ENCODE peak calls at places on chromosomes 6 and 20, in nine cellular contexts. One of them, this sample, is unnamed.

GRCh38 chr6:87045521-87046075 is 49.3 kb downstream of the CGA start:
- DNase-seq in stimulated activated CD4-positive, alpha-beta T cell treated with anti-CD3 and anti-CD28 coated beads, Interleukin-15, amount 100 ng/mL, for 48 hours: no peak
- DNase-seq in ecto neural progenitor cell: no peak
- DNase-seq in AG09309: no peak
- DNase-seq in aorta: no peak
- DNase-seq in fibroblast of the conjunctiva: no peak
- DNase-seq in omental fat pad: no peak
- DNase-seq in adrenal gland: no peak
- DNase-seq in dermis blood vessel endothelial cell: no peak
- DNase-seq in this sample: no peak

GRCh38 chr6:89313006-89313405 is 2.1 kb downstream of the GABRR2 start:
- DNase-seq in fibroblast of the conjunctiva: peak; percentile 54
- DNase-seq in adrenal gland: peak; percentile 65
- DNase-seq in aorta: no peak
- DNase-seq in stimulated activated CD4-positive, alpha-beta T cell treated with anti-CD3 and anti-CD28 coated beads, Interleukin-15, amount 100 ng/mL, for 48 hours: no peak
- DNase-seq in AG09309: peak; percentile 75
- DNase-seq in omental fat pad: no peak
- DNase-seq in dermis blood vessel endothelial cell: peak; percentile 61
- DNase-seq in ecto neural progenitor cell: no peak
- DNase-seq in this sample: no peak

GRCh38 chr6:157925771-157926170 is 55.9 kb upstream of the SYNJ2 start:
- DNase-seq in dermis blood vessel endothelial cell: no peak
- DNase-seq in ecto neural progenitor cell: no peak
- DNase-seq in AG09309: no peak
- DNase-seq in fibroblast of the conjunctiva: no peak
- DNase-seq in aorta: no peak
- DNase-seq in omental fat pad: no peak
- DNase-seq in adrenal gland: no peak
- DNase-seq in stimulated activated CD4-positive, alpha-beta T cell treated with anti-CD3 and anti-CD28 coated beads, Interleukin-15, amount 100 ng/mL, for 48 hours: no peak
- DNase-seq in this sample: no peak

GRCh38 chr6:45721665-45722064 is 294.0 kb downstream of the CLIC5 start:
- DNase-seq in aorta: no peak
- DNase-seq in ecto neural progenitor cell: no peak
- DNase-seq in omental fat pad: no peak
- DNase-seq in AG09309: no peak
- DNase-seq in dermis blood vessel endothelial cell: no peak
- DNase-seq in adrenal gland: no peak
- DNase-seq in fibroblast of the conjunctiva: no peak
- DNase-seq in stimulated activated CD4-positive, alpha-beta T cell treated with anti-CD3 and anti-CD28 coated beads, Interleukin-15, amount 100 ng/mL, for 48 hours: no peak
- DNase-seq in this sample: no peak

GRCh38 chr20:20237093-20237959 is 130.6 kb upstream of the INSM1 start:
- DNase-seq in aorta: no peak
- DNase-seq in omental fat pad: no peak
- DNase-seq in fibroblast of the conjunctiva: no peak
- DNase-seq in AG09309: no peak
- DNase-seq in adrenal gland: peak; percentile 44
- DNase-seq in ecto neural progenitor cell: peak; percentile 60
- DNase-seq in stimulated activated CD4-positive, alpha-beta T cell treated with anti-CD3 and anti-CD28 coated beads, Interleukin-15, amount 100 ng/mL, for 48 hours: peak; percentile 5
- DNase-seq in dermis blood vessel endothelial cell: peak; percentile 65
- DNase-seq in this sample: peak; percentile 77

GRCh38 chr20:57941121-57941522 is 231.3 kb upstream of the PMEPA1 start:
- DNase-seq in dermis blood vessel endothelial cell: no peak
- DNase-seq in AG09309: no peak
- DNase-seq in aorta: no peak
- DNase-seq in adrenal gland: no peak
- DNase-seq in omental fat pad: no peak
- DNase-seq in ecto neural progenitor cell: no peak
- DNase-seq in stimulated activated CD4-positive, alpha-beta T cell treated with anti-CD3 and anti-CD28 coated beads, Interleukin-15, amount 100 ng/mL, for 48 hours: no peak
- DNase-seq in fibroblast of the conjunctiva: no peak
- DNase-seq in this sample: no peak

GRCh38 chr6:148323344-148323743 is 19.3 kb upstream of the SASH1 start:
- DNase-seq in ecto neural progenitor cell: no peak
- DNase-seq in adrenal gland: no peak
- DNase-seq in omental fat pad: no peak
- DNase-seq in dermis blood vessel endothelial cell: no peak
- DNase-seq in aorta: no peak
- DNase-seq in fibroblast of the conjunctiva: no peak
- DNase-seq in stimulated activated CD4-positive, alpha-beta T cell treated with anti-CD3 and anti-CD28 coated beads, Interleukin-15, amount 100 ng/mL, for 48 hours: no peak
- DNase-seq in AG09309: peak; percentile 54
- DNase-seq in this sample: peak; percentile 49

GRCh38 chr6:152503541-152503940 is 133.6 kb downstream of the SYNE1 start:
- DNase-seq in fibroblast of the conjunctiva: no peak
- DNase-seq in aorta: no peak
- DNase-seq in omental fat pad: no peak
- DNase-seq in dermis blood vessel endothelial cell: peak; percentile 1
- DNase-seq in AG09309: no peak
- DNase-seq in adrenal gland: no peak
- DNase-seq in stimulated activated CD4-positive, alpha-beta T cell treated with anti-CD3 and anti-CD28 coated beads, Interleukin-15, amount 100 ng/mL, for 48 hours: no peak
- DNase-seq in ecto neural progenitor cell: no peak
- DNase-seq in this sample: no peak

GRCh38 chr20:47792021-47792618 is 6.8 kb upstream of the SULF2 start:
- DNase-seq in dermis blood vessel endothelial cell: peak; percentile 88
- DNase-seq in fibroblast of the conjunctiva: peak; percentile 93
- DNase-seq in omental fat pad: no peak
- DNase-seq in stimulated activated CD4-positive, alpha-beta T cell treated with anti-CD3 and anti-CD28 coated beads, Interleukin-15, amount 100 ng/mL, for 48 hours: no peak
- DNase-seq in aorta: peak; percentile 88
- DNase-seq in ecto neural progenitor cell: no peak
- DNase-seq in adrenal gland: peak; percentile 57
- DNase-seq in AG09309: peak; percentile 92
- DNase-seq in this sample: no peak

GRCh38 chr6:26311012-26311384 is 54.0 kb upstream of the BTN3A2 start:
- DNase-seq in stimulated activated CD4-positive, alpha-beta T cell treated with anti-CD3 and anti-CD28 coated beads, Interleukin-15, amount 100 ng/mL, for 48 hours: peak; percentile 51
- DNase-seq in aorta: no peak
- DNase-seq in AG09309: no peak
- DNase-seq in adrenal gland: no peak
- DNase-seq in dermis blood vessel endothelial cell: peak; percentile 56
- DNase-seq in fibroblast of the conjunctiva: no peak
- DNase-seq in ecto neural progenitor cell: no peak
- DNase-seq in omental fat pad: no peak
- DNase-seq in this sample: no peak

GRCh38 chr6:34391023-34391485 is 1.4 kb downstream of the NUDT3 start:
- DNase-seq in ecto neural progenitor cell: no peak
- DNase-seq in fibroblast of the conjunctiva: peak; percentile 70
- DNase-seq in AG09309: peak; percentile 66
- DNase-seq in omental fat pad: no peak
- DNase-seq in dermis blood vessel endothelial cell: peak; percentile 52
- DNase-seq in adrenal gland: peak; percentile 50
- DNase-seq in stimulated activated CD4-positive, alpha-beta T cell treated with anti-CD3 and anti-CD28 coated beads, Interleukin-15, amount 100 ng/mL, for 48 hours: no peak
- DNase-seq in aorta: peak; percentile 59
- DNase-seq in this sample: peak; percentile 69

GRCh38 chr6:24664049-24664987 is 2.4 kb downstream of the TDP2 start:
- DNase-seq in adrenal gland: no peak
- DNase-seq in stimulated activated CD4-positive, alpha-beta T cell treated with anti-CD3 and anti-CD28 coated beads, Interleukin-15, amount 100 ng/mL, for 48 hours: no peak
- DNase-seq in dermis blood vessel endothelial cell: no peak
- DNase-seq in aorta: no peak
- DNase-seq in omental fat pad: no peak
- DNase-seq in fibroblast of the conjunctiva: no peak
- DNase-seq in AG09309: no peak
- DNase-seq in ecto neural progenitor cell: no peak
- DNase-seq in this sample: no peak

GRCh38 chr6:156949376-156949775 is 172.2 kb downstream of the ARID1B start:
- DNase-seq in ecto neural progenitor cell: no peak
- DNase-seq in AG09309: no peak
- DNase-seq in aorta: no peak
- DNase-seq in omental fat pad: no peak
- DNase-seq in adrenal gland: no peak
- DNase-seq in stimulated activated CD4-positive, alpha-beta T cell treated with anti-CD3 and anti-CD28 coated beads, Interleukin-15, amount 100 ng/mL, for 48 hours: no peak
- DNase-seq in dermis blood vessel endothelial cell: peak; percentile 54
- DNase-seq in fibroblast of the conjunctiva: no peak
- DNase-seq in this sample: no peak

GRCh38 chr20:41586784-41587183 is 31.4 kb downstream of the CHD6 start:
- DNase-seq in aorta: no peak
- DNase-seq in dermis blood vessel endothelial cell: no peak
- DNase-seq in AG09309: no peak
- DNase-seq in omental fat pad: no peak
- DNase-seq in stimulated activated CD4-positive, alpha-beta T cell treated with anti-CD3 and anti-CD28 coated beads, Interleukin-15, amount 100 ng/mL, for 48 hours: no peak
- DNase-seq in ecto neural progenitor cell: no peak
- DNase-seq in fibroblast of the conjunctiva: no peak
- DNase-seq in adrenal gland: no peak
- DNase-seq in this sample: no peak

GRCh38 chr6:75691012-75691411 is 58.0 kb upstream of the MYO6 start:
- DNase-seq in omental fat pad: no peak
- DNase-seq in ecto neural progenitor cell: no peak
- DNase-seq in adrenal gland: no peak
- DNase-seq in aorta: no peak
- DNase-seq in dermis blood vessel endothelial cell: no peak
- DNase-seq in AG09309: no peak
- DNase-seq in stimulated activated CD4-positive, alpha-beta T cell treated with anti-CD3 and anti-CD28 coated beads, Interleukin-15, amount 100 ng/mL, for 48 hours: no peak
- DNase-seq in fibroblast of the conjunctiva: no peak
- DNase-seq in this sample: no peak

GRCh38 chr6:110693296-110693695 is 122.0 kb downstream of the CDK19 start:
- DNase-seq in fibroblast of the conjunctiva: no peak
- DNase-seq in ecto neural progenitor cell: no peak
- DNase-seq in stimulated activated CD4-positive, alpha-beta T cell treated with anti-CD3 and anti-CD28 coated beads, Interleukin-15, amount 100 ng/mL, for 48 hours: no peak
- DNase-seq in adrenal gland: no peak
- DNase-seq in AG09309: no peak
- DNase-seq in omental fat pad: no peak
- DNase-seq in dermis blood vessel endothelial cell: no peak
- DNase-seq in aorta: no peak
- DNase-seq in this sample: peak; percentile 23

GRCh38 chr6:39035689-39036088 is 12.9 kb upstream of the GLP1R start:
- DNase-seq in stimulated activated CD4-positive, alpha-beta T cell treated with anti-CD3 and anti-CD28 coated beads, Interleukin-15, amount 100 ng/mL, for 48 hours: no peak
- DNase-seq in ecto neural progenitor cell: no peak
- DNase-seq in dermis blood vessel endothelial cell: no peak
- DNase-seq in omental fat pad: no peak
- DNase-seq in AG09309: no peak
- DNase-seq in fibroblast of the conjunctiva: no peak
- DNase-seq in adrenal gland: no peak
- DNase-seq in aorta: no peak
- DNase-seq in this sample: peak; percentile 26

GRCh38 chr6:43766964-43767461 is 3.0 kb upstream of the VEGFA start:
- DNase-seq in dermis blood vessel endothelial cell: no peak
- DNase-seq in ecto neural progenitor cell: no peak
- DNase-seq in AG09309: no peak
- DNase-seq in aorta: peak; percentile 22
- DNase-seq in stimulated activated CD4-positive, alpha-beta T cell treated with anti-CD3 and anti-CD28 coated beads, Interleukin-15, amount 100 ng/mL, for 48 hours: no peak
- DNase-seq in adrenal gland: no peak
- DNase-seq in fibroblast of the conjunctiva: no peak
- DNase-seq in omental fat pad: no peak
- DNase-seq in this sample: no peak

GRCh38 chr6:87574237-87574636 is 15.6 kb downstream of the RARS2 start:
- DNase-seq in aorta: no peak
- DNase-seq in dermis blood vessel endothelial cell: no peak
- DNase-seq in adrenal gland: no peak
- DNase-seq in stimulated activated CD4-positive, alpha-beta T cell treated with anti-CD3 and anti-CD28 coated beads, Interleukin-15, amount 100 ng/mL, for 48 hours: no peak
- DNase-seq in fibroblast of the conjunctiva: no peak
- DNase-seq in AG09309: no peak
- DNase-seq in omental fat pad: no peak
- DNase-seq in ecto neural progenitor cell: no peak
- DNase-seq in this sample: no peak

GRCh38 chr6:144285798-144286502 is 815 bp downstream of the UTRN start:
- DNase-seq in aorta: peak; percentile 89
- DNase-seq in AG09309: no peak
- DNase-seq in fibroblast of the conjunctiva: no peak
- DNase-seq in ecto neural progenitor cell: peak; percentile 77
- DNase-seq in dermis blood vessel endothelial cell: peak; percentile 64
- DNase-seq in adrenal gland: peak; percentile 87
- DNase-seq in stimulated activated CD4-positive, alpha-beta T cell treated with anti-CD3 and anti-CD28 coated beads, Interleukin-15, amount 100 ng/mL, for 48 hours: no peak
- DNase-seq in omental fat pad: peak; percentile 28
- DNase-seq in this sample: peak; percentile 88

GRCh38 chr20:61699184-61700066 is 366.3 kb downstream of the TAF4 start:
- DNase-seq in ecto neural progenitor cell: no peak
- DNase-seq in omental fat pad: no peak
- DNase-seq in stimulated activated CD4-positive, alpha-beta T cell treated with anti-CD3 and anti-CD28 coated beads, Interleukin-15, amount 100 ng/mL, for 48 hours: no peak
- DNase-seq in fibroblast of the conjunctiva: no peak
- DNase-seq in AG09309: no peak
- DNase-seq in adrenal gland: no peak
- DNase-seq in aorta: no peak
- DNase-seq in dermis blood vessel endothelial cell: no peak
- DNase-seq in this sample: peak; percentile 42

GRCh38 chr6:10558575-10558974 is 37.4 kb downstream of the GCNT2 start:
- DNase-seq in stimulated activated CD4-positive, alpha-beta T cell treated with anti-CD3 and anti-CD28 coated beads, Interleukin-15, amount 100 ng/mL, for 48 hours: no peak
- DNase-seq in adrenal gland: no peak
- DNase-seq in omental fat pad: no peak
- DNase-seq in dermis blood vessel endothelial cell: peak; percentile 68
- DNase-seq in ecto neural progenitor cell: no peak
- DNase-seq in aorta: no peak
- DNase-seq in AG09309: no peak
- DNase-seq in fibroblast of the conjunctiva: no peak
- DNase-seq in this sample: peak; percentile 56

GRCh38 chr6:144469144-144469575 is 184.0 kb downstream of the UTRN start:
- DNase-seq in fibroblast of the conjunctiva: no peak
- DNase-seq in dermis blood vessel endothelial cell: no peak
- DNase-seq in ecto neural progenitor cell: no peak
- DNase-seq in aorta: no peak
- DNase-seq in stimulated activated CD4-positive, alpha-beta T cell treated with anti-CD3 and anti-CD28 coated beads, Interleukin-15, amount 100 ng/mL, for 48 hours: no peak
- DNase-seq in omental fat pad: no peak
- DNase-seq in adrenal gland: no peak
- DNase-seq in AG09309: peak; percentile 17
- DNase-seq in this sample: no peak

GRCh38 chr6:21395121-21395520 is 198.4 kb upstream of the SOX4 start:
- DNase-seq in AG09309: no peak
- DNase-seq in dermis blood vessel endothelial cell: no peak
- DNase-seq in aorta: no peak
- DNase-seq in fibroblast of the conjunctiva: no peak
- DNase-seq in omental fat pad: no peak
- DNase-seq in stimulated activated CD4-positive, alpha-beta T cell treated with anti-CD3 and anti-CD28 coated beads, Interleukin-15, amount 100 ng/mL, for 48 hours: no peak
- DNase-seq in adrenal gland: no peak
- DNase-seq in ecto neural progenitor cell: no peak
- DNase-seq in this sample: no peak

GRCh38 chr20:57898332-57898731 is 188.5 kb upstream of the PMEPA1 start:
- DNase-seq in stimulated activated CD4-positive, alpha-beta T cell treated with anti-CD3 and anti-CD28 coated beads, Interleukin-15, amount 100 ng/mL, for 48 hours: no peak
- DNase-seq in omental fat pad: no peak
- DNase-seq in adrenal gland: no peak
- DNase-seq in fibroblast of the conjunctiva: no peak
- DNase-seq in dermis blood vessel endothelial cell: no peak
- DNase-seq in AG09309: no peak
- DNase-seq in aorta: no peak
- DNase-seq in ecto neural progenitor cell: no peak
- DNase-seq in this sample: no peak

GRCh38 chr6:14406616-14407343 is 289.2 kb downstream of the CD83 start:
- DNase-seq in aorta: no peak
- DNase-seq in adrenal gland: no peak
- DNase-seq in omental fat pad: no peak
- DNase-seq in ecto neural progenitor cell: no peak
- DNase-seq in fibroblast of the conjunctiva: no peak
- DNase-seq in stimulated activated CD4-positive, alpha-beta T cell treated with anti-CD3 and anti-CD28 coated beads, Interleukin-15, amount 100 ng/mL, for 48 hours: no peak
- DNase-seq in AG09309: no peak
- DNase-seq in dermis blood vessel endothelial cell: no peak
- DNase-seq in this sample: peak; percentile 31

GRCh38 chr6:90003941-90004340 is 109.7 kb downstream of the GJA10 start:
- DNase-seq in omental fat pad: no peak
- DNase-seq in adrenal gland: no peak
- DNase-seq in ecto neural progenitor cell: no peak
- DNase-seq in fibroblast of the conjunctiva: no peak
- DNase-seq in stimulated activated CD4-positive, alpha-beta T cell treated with anti-CD3 and anti-CD28 coated beads, Interleukin-15, amount 100 ng/mL, for 48 hours: no peak
- DNase-seq in dermis blood vessel endothelial cell: no peak
- DNase-seq in aorta: no peak
- DNase-seq in AG09309: peak; percentile 44
- DNase-seq in this sample: no peak

This sample was measured in left kidney.